ENCODE peak calls at places on chromosome 11, in four cellular contexts. T is A549, U is foreskin fibroblast, N is Calu3. X is an unnamed sample.

GRCh38 chr11:13861411-13861810 is 101.1 kb upstream of the SPON1 start:
- DNase-seq in U (no peak), N (no peak), T (no peak), X (no peak)

GRCh38 chr11:108435066-108435465 is 32.3 kb downstream of the C11orf65 start:
- DNase-seq in N (no peak), U (no peak), T (no peak), X (no peak)

GRCh38 chr11:47406896-47407745 is 1.3 kb upstream of the SLC39A13 start:
- DNase-seq in N (no peak), U (peak; percentile 52), T (no peak), X (no peak)

GRCh38 chr11:79691445-79691844 is 250.6 kb upstream of the TENM4 start:
- DNase-seq in U (no peak), N (no peak), T (no peak), X (no peak)

GRCh38 chr11:62431171-62431895 is 12.5 kb downstream of the SCGB1A1 start:
- DNase-seq in N (no peak), T (no peak), U (peak; percentile 71), X (no peak)

GRCh38 chr11:45921561-45922424 is 663 bp upstream of the LARGE2 start:
- DNase-seq in N (peak; percentile 84), U (no peak), T (no peak), X (peak; percentile 32)

GRCh38 chr11:62536301-62536957 is 10.2 kb downstream of the AHNAK start:
- DNase-seq in T (no peak), U (no peak), N (no peak), X (no peak)

GRCh38 chr11:65078151-65078550 is 5.7 kb downstream of the CDCA5 start:
- DNase-seq in T (peak; percentile 77), U (peak; percentile 61), N (peak; percentile 77), X (no peak)

GRCh38 chr11:44524751-44525171 is 40.7 kb upstream of the CD82 start:
- DNase-seq in N (no peak), U (no peak), T (no peak), X (no peak)

GRCh38 chr11:45142241-45142885 is 4.1 kb upstream of the PRDM11 start:
- DNase-seq in N (no peak), T (no peak), U (peak; percentile 63), X (no peak)

GRCh38 chr11:114073506-114074381 is 14.2 kb downstream of the ZBTB16 start:
- DNase-seq in T (no peak), U (no peak), N (no peak), X (no peak)

GRCh38 chr11:117823294-117823940 is 1.1 kb downstream of the FXYD2 start:
- DNase-seq in U (peak; percentile 16), N (no peak), T (no peak), X (peak; percentile 63)

GRCh38 chr11:128926000-128926399 is 16.7 kb downstream of the TP53AIP1 start:
- DNase-seq in U (no peak), N (no peak), T (no peak), X (no peak)

GRCh38 chr11:64410396-64410718 is 51.4 kb downstream of the RPS6KA4 start:
- DNase-seq in T (no peak), N (no peak), U (no peak), X (no peak)

GRCh38 chr11:119551726-119552510 is 128.9 kb upstream of the THY1 start:
- DNase-seq in N (no peak), U (no peak), T (no peak), X (no peak)

GRCh38 chr11:70782401-70782913 is 384.1 kb downstream of the CTTN start:
- DNase-seq in T (no peak), N (no peak), U (no peak), X (no peak)

GRCh38 chr11:104254347-104254746 is 90.4 kb upstream of the PDGFD start:
- DNase-seq in U (peak; percentile 34), T (no peak), N (peak; percentile 40), X (no peak)

GRCh38 chr11:128215238-128215882 is 372.0 kb downstream of the ETS1 start:
- DNase-seq in N (no peak), U (no peak), T (no peak), X (no peak)

GRCh38 chr11:8266246-8267241 is 2.9 kb upstream of the LMO1 start:
- DNase-seq in T (no peak), U (no peak), N (no peak), X (peak; percentile 5)

GRCh38 chr11:122578168-122578825 is 77.2 kb upstream of the UBASH3B start:
- DNase-seq in N (no peak), T (no peak), U (peak; percentile 17), X (no peak)

GRCh38 chr11:9076661-9077060 is 14.7 kb downstream of the SCUBE2 start:
- DNase-seq in N (no peak), T (no peak), U (no peak), X (no peak)

GRCh38 chr11:124520253-124520854 is 23.1 kb downstream of the OR8B12 start:
- DNase-seq in N (no peak), U (no peak), T (no peak), X (no peak)

GRCh38 chr11:47595967-47596366 is 1.8 kb upstream of the C1QTNF4 start:
- DNase-seq in U (no peak), N (no peak), T (no peak), X (no peak)

GRCh38 chr11:560305-561147 is at the start of the genes LMNTD2 and RASSF7:
- DNase-seq in T (peak; percentile 95), N (peak; percentile 97), U (peak; percentile 91), X (peak; percentile 87)

GRCh38 chr11:62458212-62459002 is 39.6 kb downstream of the SCGB1A1 start:
- DNase-seq in T (no peak), N (no peak), U (no peak), X (no peak)

GRCh38 chr11:70895061-70895670 is 357.2 kb downstream of the SHANK2 start:
- DNase-seq in T (no peak), U (no peak), N (no peak), X (no peak)

GRCh38 chr11:126546191-126546590 is 190.7 kb downstream of the ST3GAL4 start:
- DNase-seq in N (no peak), T (no peak), U (peak; percentile 27), X (no peak)

GRCh38 chr11:19867064-19867463 is 154.4 kb downstream of the NAV2 start:
- DNase-seq in U (no peak), N (no peak), T (no peak), X (no peak)

GRCh38 chr11:11569936-11570491 is 51.8 kb downstream of the GALNT18 start:
- DNase-seq in T (no peak), U (peak; percentile 34), N (no peak), X (no peak)

GRCh38 chr11:76371170-76371569 is 9.8 kb downstream of the THAP12 start:
- DNase-seq in U (peak; percentile 79), N (no peak), T (peak; percentile 41), X (no peak)

GRCh38 chr11:117819096-117820040 is 5.2 kb downstream of the FXYD2 start:
- DNase-seq in U (peak; percentile 75), N (peak; percentile 80), T (peak; percentile 62), X (peak; percentile 71)

GRCh38 chr11:464316-464715 is 14.2 kb downstream of the PTDSS2 start:
- DNase-seq in U (no peak), T (no peak), N (no peak), X (no peak)

GRCh38 chr11:44470849-44471248 is 94.6 kb upstream of the CD82 start:
- DNase-seq in T (no peak), U (no peak), N (no peak), X (no peak)

GRCh38 chr11:77199346-77199745 is 71.3 kb downstream of the MYO7A start:
- DNase-seq in T (no peak), U (no peak), N (no peak), X (peak; percentile 30)

GRCh38 chr11:3909901-3910300 is 54.4 kb downstream of the STIM1 start:
- DNase-seq in N (no peak), T (no peak), U (no peak), X (no peak)

GRCh38 chr11:12247543-12248287 is 129.7 kb upstream of the PARVA start:
- DNase-seq in N (no peak), U (no peak), T (no peak), X (no peak)

GRCh38 chr11:79263001-79263400 is 177.8 kb downstream of the TENM4 start:
- DNase-seq in T (no peak), N (no peak), U (peak; percentile 25), X (no peak)

GRCh38 chr11:10305262-10305963 is 540 bp downstream of the ADM start:
- DNase-seq in N (peak; percentile 38), U (peak; percentile 67), T (no peak), X (peak; percentile 55)

GRCh38 chr11:133339495-133340140 is 192.7 kb downstream of the OPCML start:
- DNase-seq in U (no peak), N (no peak), T (no peak), X (no peak)

GRCh38 chr11:74701351-74701750 is 29.9 kb downstream of the CHRDL2 start:
- DNase-seq in U (no peak), N (no peak), T (no peak), X (no peak)
- TF ChIP-seq CTCF in U (no peak), N (no peak), T (peak; percentile 27), X (no peak)

DNA sequence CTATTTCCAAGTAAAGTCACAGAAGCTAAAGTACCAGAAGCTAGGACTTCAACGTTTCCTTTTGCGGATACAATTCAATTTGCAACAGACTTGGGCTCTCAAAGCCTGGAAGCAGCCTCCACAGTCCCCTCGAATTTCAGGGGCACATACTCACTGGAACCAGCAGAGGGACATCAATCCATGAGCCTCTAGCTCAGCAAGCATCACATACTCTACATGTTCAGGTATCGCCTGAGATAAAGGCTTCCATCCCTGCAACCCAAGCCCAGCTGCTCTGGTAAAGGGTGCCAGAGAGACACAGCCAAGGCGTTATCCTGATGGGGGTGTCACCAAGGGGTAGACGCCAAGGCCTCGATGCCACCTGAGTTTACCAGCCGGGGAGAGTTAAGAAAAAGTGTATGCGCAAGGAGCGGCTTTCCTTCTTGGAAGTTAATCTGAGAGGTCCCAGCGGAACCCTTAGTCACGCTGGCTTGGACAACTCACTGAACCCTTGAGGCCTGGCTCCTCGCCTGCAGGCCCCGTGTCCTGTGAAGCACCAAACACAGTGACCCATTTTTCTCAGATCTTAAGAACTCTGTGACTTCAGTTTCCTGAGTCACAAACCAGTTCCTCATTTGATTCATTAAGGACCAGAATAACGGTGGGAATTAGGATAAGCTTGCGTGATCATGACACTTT is 13.0 kb downstream of the LTO1 start:
- DNase-seq in T (peak; percentile 55), N (no peak), U (no peak), X (peak; percentile 57)
- TF ChIP-seq CTCF in T (no peak), N (peak; percentile 27), U (peak; percentile 12), X (no peak)

GRCh38 chr11:112963368-112963955 is 2.2 kb downstream of the NCAM1 start:
- DNase-seq in N (no peak), U (no peak), T (no peak), X (no peak)

GRCh38 chr11:112961146-112961668 is at the start of gene NCAM1:
- DNase-seq in T (peak; percentile 4), U (peak; percentile 74), N (peak; percentile 65), X (no peak)

GRCh38 chr11:112961751-112962747 is 829 bp downstream of the NCAM1 start:
- DNase-seq in T (no peak), U (peak; percentile 21), N (no peak), X (no peak)

GRCh38 chr11:112962854-112963367 is 1.7 kb downstream of the NCAM1 start:
- DNase-seq in N (no peak), T (no peak), U (peak; percentile 41), X (no peak)

GRCh38 chr11:112958670-112959069 is 2.5 kb upstream of the NCAM1 start:
- DNase-seq in T (peak; percentile 4), N (peak; percentile 2), U (peak; percentile 26), X (no peak)
- TF ChIP-seq CTCF in T (no peak), N (no peak), U (peak; percentile 16), X (no peak)

DNA sequence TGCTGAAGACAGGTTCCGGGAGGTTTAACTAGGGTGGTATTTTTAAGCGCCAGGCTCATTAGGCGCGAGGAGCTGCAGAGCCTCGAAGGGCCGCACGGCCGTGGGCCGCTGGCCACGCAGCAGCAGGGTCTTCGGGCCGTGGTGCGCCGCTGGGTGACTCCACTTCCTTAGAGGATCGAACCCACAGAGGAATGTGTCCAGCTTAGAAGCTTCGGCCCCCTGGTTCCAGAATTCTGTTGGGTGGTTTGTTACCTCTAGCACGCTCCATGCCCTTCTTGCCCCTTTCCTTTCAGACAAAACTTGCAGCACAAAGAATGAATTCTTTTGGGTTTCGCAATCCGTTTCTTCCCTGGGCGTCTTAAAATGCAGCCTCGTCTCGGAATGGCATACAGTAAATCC is 773 bp upstream of the PATL1 start:
- DNase-seq in T (no peak), N (peak; percentile 21), U (peak; percentile 76), X (no peak)
- TF ChIP-seq CTCF in T (no peak), N (no peak), U (no peak), X (no peak)

X was measured in CD14-positive monocyte.